ENCODE peak calls at places on chromosomes 11 and 22, in five cellular contexts. F is nephron progenitor cell, B is D341Med, O is upper lobe of right lung, Z is NCI-H774. R is an unnamed sample.

GRCh38 chr11:76694664-76695063 is 24.1 kb upstream of the LRRC32 start:
- DNase-seq in O (no peak), B (no peak), F (no peak), Z (no peak), R (peak; percentile 90)

GRCh38 chr11:12841946-12842630 is 167.0 kb upstream of the RASSF10 start:
- DNase-seq in O (no peak), Z (peak; percentile 66), F (peak; percentile 43), B (no peak), R (peak; percentile 90)

GRCh38 chr11:115759622-115760527 is 255.7 kb upstream of the CADM1 start:
- DNase-seq in B (no peak), F (peak; percentile 65), O (peak; percentile 66), Z (peak; percentile 10), R (no peak)

GRCh38 chr11:117839234-117839882 is 14.8 kb upstream of the FXYD2 start:
- DNase-seq in Z (no peak), O (peak; percentile 39), F (no peak), B (no peak), R (no peak)

GRCh38 chr22:33302049-33302545 is 243.9 kb upstream of the SYN3 start:
- DNase-seq in F (peak; percentile 90), B (peak; percentile 86), Z (no peak), O (peak; percentile 84), R (peak; percentile 3)

GRCh38 chr11:78220218-78221157 is 31.8 kb downstream of the USP35 start:
- DNase-seq in F (no peak), B (peak; percentile 4), Z (no peak), O (no peak), R (no peak)

GRCh38 chr22:29302681-29303465 is 3.6 kb upstream of the GAS2L1 start:
- DNase-seq in B (peak; percentile 54), Z (no peak), F (no peak), O (no peak), R (peak; percentile 29)

GRCh38 chr11:129280027-129280811 is 88.1 kb upstream of the ARHGAP32 start:
- DNase-seq in O (no peak), B (peak; percentile 45), Z (no peak), F (peak; percentile 15), R (peak; percentile 25)

GRCh38 chr22:20430101-20430640 is 7.5 kb downstream of the SCARF2 start:
- DNase-seq in B (no peak), F (no peak), O (peak; percentile 61), Z (no peak), R (no peak)

GRCh38 chr11:92769125-92769524 is 200.3 kb upstream of the MTNR1B start:
- DNase-seq in F (no peak), Z (no peak), B (no peak), O (no peak), R (no peak)

GRCh38 chr11:10122337-10123197 is 171.5 kb downstream of the SBF2 start:
- DNase-seq in B (no peak), O (no peak), F (no peak), Z (no peak), R (peak; percentile 68)

GRCh38 chr11:31826530-31827438 is 15.7 kb upstream of the PAX6 start:
- DNase-seq in F (peak; percentile 40), Z (no peak), B (no peak), O (no peak), R (no peak)

GRCh38 chr22:46471901-46472721 is 65.3 kb downstream of the CELSR1 start:
- DNase-seq in O (no peak), Z (no peak), B (no peak), F (no peak), R (peak; percentile 29)

GRCh38 chr22:27670701-27671412 is 130.7 kb downstream of the MN1 start:
- DNase-seq in O (no peak), B (no peak), F (peak; percentile 86), Z (no peak), R (no peak)

GRCh38 chr11:117171648-117172051 is 6.9 kb upstream of the SIDT2 start:
- DNase-seq in F (no peak), O (no peak), Z (no peak), B (no peak), R (peak; percentile 36)

GRCh38 chr11:68598816-68599653 is 85.3 kb upstream of the GAL start:
- DNase-seq in F (no peak), B (no peak), O (no peak), Z (no peak), R (peak; percentile 44)

GRCh38 chr22:28942801-28943500 is 59.6 kb downstream of the ZNRF3 start:
- DNase-seq in F (peak; percentile 57), O (no peak), Z (no peak), B (peak; percentile 47), R (no peak)

GRCh38 chr22:20019661-20020532 is 1.0 kb upstream of the TANGO2 start:
- DNase-seq in B (no peak), F (no peak), Z (no peak), O (no peak), R (no peak)

GRCh38 chr22:22916215-22916951 is 28.8 kb downstream of the IGLL5 start:
- DNase-seq in F (no peak), Z (no peak), B (no peak), O (no peak), R (no peak)

GRCh38 chr22:45242778-45243191 is 2.1 kb upstream of the KIAA0930 start:
- DNase-seq in O (no peak), B (peak; percentile 40), F (no peak), Z (peak; percentile 62), R (no peak)

GRCh38 chr11:133163463-133164419 is 368.6 kb downstream of the OPCML start:
- DNase-seq in B (peak; percentile 54), Z (peak; percentile 3), F (peak; percentile 21), O (no peak), R (no peak)

GRCh38 chr22:23574371-23574811 is 5.7 kb downstream of the IGLL1 start:
- DNase-seq in Z (no peak), F (peak; percentile 28), O (peak; percentile 53), B (no peak), R (no peak)

GRCh38 chr11:73280606-73281005 is 8.5 kb downstream of the P2RY6 start:
- DNase-seq in B (no peak), O (peak; percentile 57), F (no peak), Z (no peak), R (no peak)

GRCh38 chr11:102111011-102111786 is 952 bp downstream of the YAP1 start:
- DNase-seq in O (peak; percentile 92), F (peak; percentile 88), Z (no peak), B (peak; percentile 52), R (peak; percentile 88)

GRCh38 chr22:46336119-46337078 is 885 bp downstream of the TRMU start:
- DNase-seq in F (peak; percentile 53), O (no peak), Z (no peak), B (no peak), R (peak; percentile 12)

GRCh38 chr11:2793781-2794418 is 91.7 kb downstream of the CDKN1C start:
- DNase-seq in F (peak; percentile 1), O (peak; percentile 59), Z (no peak), B (no peak), R (no peak)

GRCh38 chr22:27149886-27150529 is 492.6 kb downstream of the MIAT start:
- DNase-seq in O (no peak), F (no peak), Z (no peak), B (no peak), R (no peak)

GRCh38 chr22:43698403-43698802 is 113.7 kb downstream of the EFCAB6 start:
- DNase-seq in F (no peak), B (no peak), Z (no peak), O (no peak), R (no peak)

GRCh38 chr11:18522388-18522787 is 4.4 kb downstream of the TSG101 start:
- DNase-seq in B (no peak), F (no peak), O (no peak), Z (no peak), R (peak; percentile 26)

GRCh38 chr22:23107487-23108323 is 34.1 kb downstream of the RSPH14 start:
- DNase-seq in O (no peak), F (no peak), B (no peak), Z (no peak), R (no peak)

GRCh38 chr11:93225642-93226041 is 27.9 kb upstream of the SLC36A4 start:
- DNase-seq in B (no peak), Z (peak; percentile 57), O (no peak), F (no peak), R (peak; percentile 14)

GRCh38 chr22:46942816-46943783 is 180.7 kb downstream of the TBC1D22A start:
- DNase-seq in O (no peak), Z (no peak), F (no peak), B (no peak), R (no peak)

GRCh38 chr22:39496131-39496838 is 5.8 kb upstream of the MIEF1 start:
- DNase-seq in Z (peak; percentile 9), O (peak; percentile 85), F (peak; percentile 76), B (peak; percentile 83), R (peak; percentile 67)

GRCh38 chr11:67016550-67016949 is 6.4 kb upstream of the SYT12 start:
- DNase-seq in Z (no peak), B (no peak), O (no peak), F (no peak), R (no peak)

GRCh38 chr11:2534957-2535672 is 90.3 kb downstream of the KCNQ1 start:
- DNase-seq in Z (no peak), O (peak; percentile 56), B (no peak), F (no peak), R (no peak)

GRCh38 chr11:126766425-126766824 is 234.1 kb downstream of the KIRREL3 start:
- DNase-seq in B (no peak), F (no peak), O (no peak), Z (no peak), R (no peak)

GRCh38 chr11:17976651-17977050 is 36.2 kb downstream of the SERGEF start:
- DNase-seq in O (no peak), F (no peak), B (no peak), Z (no peak), R (no peak)

GRCh38 chr11:36105743-36106581 is 162.1 kb downstream of the LDLRAD3 start:
- DNase-seq in O (no peak), Z (no peak), F (no peak), B (no peak), R (no peak)